ENCODE peak calls at places on chromosomes 1 and 21, in four cellular contexts. R, Q, L and W are unnamed samples.

GRCh38 chr21:38729745-38730401 is 75.9 kb upstream of the ETS2 start:
- DNase-seq in R (no peak), Q (no peak), L (no peak), W (no peak)

GRCh38 chr1:93768380-93768863 is 86.8 kb upstream of the BCAR3 start:
- DNase-seq in R (no peak), Q (no peak), L (no peak), W (no peak)

GRCh38 chr1:166902279-166902678 is 26.2 kb upstream of the TADA1 start:
- DNase-seq in R (no peak), L (no peak), Q (no peak), W (no peak)

GRCh38 chr21:43313221-43313938 is 113.6 kb downstream of the SIK1 start:
- DNase-seq in Q (no peak), R (no peak), L (no peak), W (no peak)

GRCh38 chr1:23618586-23619083 is 59.3 kb upstream of the ID3 start:
- DNase-seq in Q (no peak), R (no peak), L (no peak), W (no peak)

GRCh38 chr21:32356874-32357395 is 35.9 kb downstream of the URB1 start:
- DNase-seq in Q (no peak), R (no peak), L (no peak), W (no peak)

GRCh38 chr1:221284028-221284427 is 404.8 kb downstream of the HLX start:
- DNase-seq in Q (no peak), R (no peak), L (no peak), W (no peak)

GRCh38 chr21:42614811-42615342 is 38.5 kb upstream of the PDE9A start:
- DNase-seq in Q (no peak), L (no peak), R (no peak), W (no peak)

GRCh38 chr1:53133261-53134041 is 9.0 kb downstream of the SLC1A7 start:
- DNase-seq in Q (no peak), L (no peak), R (no peak), W (no peak)

GRCh38 chr1:116875391-116875790 is 34.3 kb upstream of the PTGFRN start:
- DNase-seq in L (no peak), Q (no peak), R (no peak), W (no peak)
- H3K27me3 ChIP-seq in L (no peaks in the 10 kb centered on the region), Q (no peaks in the 10 kb centered on the region), R (no peaks in the 10 kb centered on the region), W (no peaks in the 10 kb centered on the region)

GRCh38 chr1:181490740-181491712 is 7.7 kb downstream of the CACNA1E start:
- DNase-seq in L (no peak), Q (no peak), R (peak; percentile 67), W (no peak)
- H3K27me3 ChIP-seq in L (peaks cover 99% of the 10 kb centered on the region), Q (peaks cover 23% of the 10 kb centered on the region), R (peaks cover 32% of the 10 kb centered on the region), W (peaks cover 7% of the 10 kb centered on the region)

GRCh38 chr1:229155472-229155871 is 115.4 kb upstream of the RAB4A start:
- DNase-seq in R (no peak), L (peak; percentile 38), Q (no peak), W (no peak)
- H3K27me3 ChIP-seq in R (no peaks in the 10 kb centered on the region), L (no peaks in the 10 kb centered on the region), Q (peaks cover 17% of the 10 kb centered on the region), W (no peaks in the 10 kb centered on the region)

GRCh38 chr1:25616080-25616931 is at the start of gene MAN1C1:
- DNase-seq in L (peak; percentile 94), Q (peak; percentile 95), R (peak; percentile 93), W (peak; percentile 96)
- H3K27me3 ChIP-seq in L (no peaks in the 10 kb centered on the region), Q (peaks cover 21% of the 10 kb centered on the region), R (no peaks in the 10 kb centered on the region), W (no peaks in the 10 kb centered on the region)

GRCh38 chr1:116571215-116571919 is 541 bp upstream of the CD58 start:
- DNase-seq in R (no peak), L (no peak), Q (no peak), W (peak; percentile 74)
- H3K27me3 ChIP-seq in R (no peaks in the 10 kb centered on the region), L (no peaks in the 10 kb centered on the region), Q (no peaks in the 10 kb centered on the region), W (no peaks in the 10 kb centered on the region)

DNA sequence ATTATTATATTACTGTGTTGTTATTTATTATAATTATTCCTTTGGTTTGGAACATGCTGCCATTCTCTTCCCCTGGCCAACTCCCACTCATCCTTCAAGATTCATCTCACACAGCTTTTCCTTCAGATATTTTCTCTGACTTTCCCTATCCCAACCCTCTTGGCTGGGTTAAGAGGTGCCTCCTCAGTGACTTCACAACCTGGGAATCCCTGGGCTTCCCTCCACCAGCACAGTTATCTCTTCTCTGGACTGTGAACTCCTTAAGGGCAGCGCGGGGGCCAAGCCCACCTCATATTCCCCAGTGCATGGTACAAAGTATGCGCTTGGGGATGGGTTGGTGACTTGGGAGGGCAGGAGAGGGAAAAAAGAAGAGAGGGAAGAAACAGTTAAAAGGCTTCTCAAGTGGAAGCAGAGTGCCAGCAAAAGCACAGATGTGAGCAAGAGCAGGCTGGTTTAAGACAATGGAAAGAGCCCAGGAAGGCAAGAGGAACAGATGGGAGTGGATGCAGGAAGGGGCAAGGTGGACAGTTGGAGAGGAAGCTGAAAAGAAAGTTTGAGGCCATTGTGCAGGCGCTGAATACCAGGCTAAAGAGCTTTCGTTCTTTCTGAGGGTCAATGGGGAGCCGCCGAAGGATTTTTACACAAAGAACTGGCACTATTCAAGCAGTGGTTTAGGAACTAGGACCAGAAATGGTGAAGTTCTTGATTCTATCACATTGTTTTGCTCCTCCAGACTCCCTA is 132.3 kb downstream of the BEND5 start:
- DNase-seq in L (no peak), R (no peak), Q (peak; percentile 33), W (no peak)
- H3K27me3 ChIP-seq in L (peaks cover 8% of the 10 kb centered on the region), R (no peaks in the 10 kb centered on the region), Q (no peaks in the 10 kb centered on the region), W (no peaks in the 10 kb centered on the region)

GRCh38 chr1:4590766-4591165 is 63.6 kb upstream of the AJAP1 start:
- DNase-seq in Q (no peak), R (no peak), L (no peak), W (no peak)
- H3K27me3 ChIP-seq in Q (peaks cover 3% of the 10 kb centered on the region), R (peaks cover 11% of the 10 kb centered on the region), L (peaks cover 16% of the 10 kb centered on the region), W (no peaks in the 10 kb centered on the region)

GRCh38 chr21:44713846-44714245 is 2.5 kb upstream of the TSPEAR start:
- DNase-seq in R (peak; percentile 42), L (no peak), Q (no peak), W (no peak)
- H3K27me3 ChIP-seq in R (peaks cover 57% of the 10 kb centered on the region), L (peaks cover 62% of the 10 kb centered on the region), Q (peaks cover 78% of the 10 kb centered on the region), W (peaks cover 57% of the 10 kb centered on the region)